ENCODE peak calls at places on chromosomes 3 and 15, in five cellular contexts. G, J, D, A and F are unnamed samples.

GRCh38 chr3:29576675-29577074 is 295.8 kb downstream of the RBMS3 start:
- ATAC-seq in G (no peak), J (no peak), D (no peak), A (no peak), F (no peak)

GRCh38 chr3:43071313-43071893 is 34.5 kb downstream of the POMGNT2 start:
- ATAC-seq in G (no peak), J (no peak), D (no peak), A (no peak), F (peak; percentile 45)

GRCh38 chr3:142981108-142981507 is 17.6 kb upstream of the PAQR9 start:
- ATAC-seq in G (no peak), J (no peak), D (no peak), A (no peak), F (no peak)

GRCh38 chr15:49313650-49314049 is 109.4 kb upstream of the FGF7 start:
- ATAC-seq in G (no peak), J (no peak), D (no peak), A (peak; percentile 55), F (peak; percentile 34)

GRCh38 chr3:109330405-109330804 is 6.9 kb downstream of the DPPA4 start:
- ATAC-seq in G (no peak), J (no peak), D (no peak), A (no peak), F (no peak)

GRCh38 chr3:184608209-184608608 is 46.6 kb downstream of the EPHB3 start:
- ATAC-seq in G (peak; percentile 89), J (peak; percentile 71), D (no peak), A (no peak), F (peak; percentile 50)

GRCh38 chr15:79170256-79170664 is 79.7 kb upstream of the RASGRF1 start:
- ATAC-seq in G (no peak), J (no peak), D (peak; percentile 69), A (no peak), F (no peak)

GRCh38 chr15:69952210-69952555 is 145.5 kb downstream of the TLE3 start:
- ATAC-seq in G (no peak), J (no peak), D (no peak), A (no peak), F (no peak)

GRCh38 chr3:161213644-161214043 is 7.5 kb upstream of the NMD3 start:
- ATAC-seq in G (no peak), J (no peak), D (no peak), A (no peak), F (no peak)

GRCh38 chr3:114364806-114365205 is 71.0 kb downstream of the TIGIT start:
- ATAC-seq in G (no peak), J (no peak), D (no peak), A (no peak), F (no peak)

GRCh38 chr15:101135532-101136166 is 116.2 kb downstream of the CHSY1 start:
- ATAC-seq in G (no peak), J (peak; percentile 49), D (no peak), A (no peak), F (peak; percentile 59)

GRCh38 chr3:35654471-35654870 is 15.1 kb downstream of the ARPP21 start:
- ATAC-seq in G (no peak), J (no peak), D (no peak), A (no peak), F (no peak)

GRCh38 chr3:87792193-87792531 is 266.6 kb downstream of the CGGBP1 start:
- ATAC-seq in G (no peak), J (no peak), D (no peak), A (no peak), F (no peak)

GRCh38 chr3:64954995-64955636 is 267.3 kb upstream of the ADAMTS9 start:
- ATAC-seq in G (no peak), J (no peak), D (no peak), A (peak; percentile 53), F (no peak)

GRCh38 chr3:47849186-47850061 is 46.5 kb downstream of the DHX30 start:
- ATAC-seq in G (no peak), J (no peak), D (peak; percentile 5), A (no peak), F (no peak)

GRCh38 chr3:110352841-110353595 is 718.6 kb upstream of the NECTIN3 start:
- ATAC-seq in G (no peak), J (no peak), D (no peak), A (no peak), F (no peak)

GRCh38 chr15:60477991-60478632 is 830 bp downstream of the ICE2 start:
- ATAC-seq in G (no peak), J (no peak), D (peak; percentile 27), A (no peak), F (no peak)

GRCh38 chr3:47566667-47567066 is 12.0 kb downstream of the CSPG5 start:
- ATAC-seq in G (no peak), J (no peak), D (no peak), A (no peak), F (no peak)

GRCh38 chr3:151990696-151991376 is 117.4 kb downstream of the SUCNR1 start:
- ATAC-seq in G (no peak), J (no peak), D (no peak), A (no peak), F (no peak)

GRCh38 chr15:45648521-45649200 is 13.8 kb downstream of the SQOR start:
- ATAC-seq in G (no peak), J (no peak), D (peak; percentile 62), A (no peak), F (peak; percentile 14)

GRCh38 chr15:76169013-76169412 is 109.2 kb downstream of the TMEM266 start:
- ATAC-seq in G (peak; percentile 60), J (peak; percentile 47), D (peak; percentile 74), A (no peak), F (peak; percentile 29)

GRCh38 chr3:179324270-179324754 is 1.5 kb downstream of the ZNF639 start:
- ATAC-seq in G (no peak), J (no peak), D (no peak), A (no peak), F (peak; percentile 23)

GRCh38 chr3:102593754-102594602 is 159.2 kb downstream of the ZPLD1 start:
- ATAC-seq in G (no peak), J (no peak), D (no peak), A (no peak), F (no peak)

GRCh38 chr3:123522666-123523412 is 62.0 kb downstream of the HACD2 start:
- ATAC-seq in G (no peak), J (no peak), D (no peak), A (peak; percentile 71), F (no peak)